ENCODE peak calls at places on chromosomes 7 and 10, in six cellular contexts. F is GM23248; B is IMR-90; E is A549; U is CD4-positive, CD25-positive, alpha-beta regulatory T cell; N is BE2C. V is an unnamed sample. For H3K4me1, the result is how much of the 10 kb centered on the place peaks cover.

GRCh38 chr7:39353615-39354376 is 212.4 kb upstream of the YAE1 start:
- DNase-seq in U (no peak), E (no peak), B (no peak), N (peak), F (peak), V (no peak)

GRCh38 chr7:142482899-142483658 is 225.2 kb upstream of the PRSS58 start:
- DNase-seq in N (peak), F (peak), B (peak), E (peak), U (peak), V (peak)

GRCh38 chr10:117548191-117548668 is 5.7 kb downstream of the EMX2 start:
- DNase-seq in B (no peak), E (no peak), N (no peak), F (no peak), U (no peak), V (no peak)

GRCh38 chr7:26944486-26944885 is 80.1 kb upstream of the SKAP2 start:
- DNase-seq in N (no peak), E (no peak), B (no peak), U (no peak), F (no peak), V (no peak)

GRCh38 chr10:121804460-121804859 is 123.4 kb downstream of the ATE1 start:
- DNase-seq in U (no peak), B (peak), F (peak), E (no peak), N (no peak), V (no peak)

GRCh38 chr7:39153647-39154046 is 175.9 kb downstream of the POU6F2 start:
- DNase-seq in U (no peak), B (no peak), E (no peak), F (peak), N (no peak), V (no peak)

GRCh38 chr7:38453187-38453586 is 178.0 kb downstream of the AMPH start:
- DNase-seq in N (no peak), E (no peak), B (peak), U (no peak), F (peak), V (no peak)

GRCh38 chr10:47294057-47294456 is 5.9 kb upstream of the GDF10 start:
- DNase-seq in U (no peak), N (no peak), B (no peak), F (no peak), E (no peak), V (no peak)

GRCh38 chr10:103897241-103897774 is 20.7 kb downstream of the STN1 start:
- DNase-seq in E (no peak), F (peak), N (no peak), U (no peak), B (no peak), V (no peak)

GRCh38 chr7:6886198-6886597 is 60.1 kb upstream of the CCZ1B start:
- DNase-seq in F (no peak), N (no peak), B (no peak), U (no peak), E (no peak), V (peak)

GRCh38 chr10:97279121-97279815 is 13.2 kb downstream of the ARHGAP19 start:
- DNase-seq in F (peak), U (no peak), E (peak), N (no peak), B (peak), V (no peak)

GRCh38 chr7:131235489-131236317 is 92.0 kb upstream of the MKLN1 start:
- DNase-seq in E (peak), U (peak), N (peak), B (peak), F (peak), V (no peak)

GRCh38 chr7:151231964-151232271 is 365 bp upstream of the CHPF2 start:
- DNase-seq in F (no peak), B (no peak), U (no peak), E (no peak), N (no peak), V (no peak)

GRCh38 chr7:98075801-98076200 is 30.9 kb upstream of the LMTK2 start:
- DNase-seq in U (no peak), N (no peak), F (no peak), B (no peak), E (no peak), V (no peak)

GRCh38 chr10:111923032-111923431 is 260.5 kb downstream of the GPAM start:
- DNase-seq in N (no peak), E (no peak), U (no peak), B (no peak), F (no peak), V (no peak)

GRCh38 chr10:13877154-13877909 is 290.6 kb downstream of the PRPF18 start:
- DNase-seq in N (no peak), U (no peak), F (peak), E (no peak), B (peak), V (no peak)

GRCh38 chr7:106068986-106069385 is 43.1 kb downstream of the SYPL1 start:
- DNase-seq in U (no peak), B (no peak), E (no peak), F (peak), N (no peak), V (no peak)

GRCh38 chr7:106070201-106070551 is 41.9 kb downstream of the SYPL1 start:
- DNase-seq in N (no peak), F (no peak), E (no peak), U (no peak), B (no peak), V (no peak)

GRCh38 chr7:106069471-106070200 is 42.5 kb downstream of the SYPL1 start:
- DNase-seq in U (no peak), F (no peak), N (no peak), E (no peak), B (no peak), V (no peak)

GRCh38 chr7:106067678-106068077 is 44.4 kb downstream of the SYPL1 start:
- DNase-seq in F (no peak), B (no peak), U (no peak), N (no peak), E (no peak), V (no peak)

DNA sequence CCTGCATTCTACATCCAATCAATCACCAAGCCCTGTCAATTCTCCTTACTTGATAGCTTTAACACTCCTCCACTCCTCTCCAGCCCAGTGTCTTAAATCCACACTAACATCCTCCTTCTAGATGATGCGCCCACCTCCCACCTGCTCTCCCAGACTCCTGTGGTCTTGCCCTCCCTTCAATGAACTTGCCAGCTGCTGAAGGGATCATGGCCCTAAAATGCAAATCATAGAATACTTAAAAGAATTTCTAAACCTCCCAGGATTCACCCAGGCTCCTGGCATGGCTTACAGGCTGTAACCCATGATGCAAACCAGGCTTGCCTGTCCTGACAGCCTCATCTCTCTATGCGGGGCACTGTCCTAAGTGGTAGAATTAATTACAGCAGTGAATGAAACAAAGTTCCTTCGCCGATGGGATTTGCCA is 43.6 kb downstream of the SYPL1 start:
- DNase-seq in N (no peak), U (no peak), E (no peak), F (peak), B (no peak), V (no peak)
- H3K4me1 ChIP-seq in N (under half), U (under half), E (under half), F (under half), B (under half), V (under half)

GRCh38 chr10:132630156-132630555 is 92.6 kb downstream of the INPP5A start:
- DNase-seq in E (no peak), N (no peak), U (no peak), B (no peak), F (no peak), V (no peak)
- H3K4me1 ChIP-seq in E (under half), N (under half), U (under half), B (under half), F (under half), V (under half)

DNA sequence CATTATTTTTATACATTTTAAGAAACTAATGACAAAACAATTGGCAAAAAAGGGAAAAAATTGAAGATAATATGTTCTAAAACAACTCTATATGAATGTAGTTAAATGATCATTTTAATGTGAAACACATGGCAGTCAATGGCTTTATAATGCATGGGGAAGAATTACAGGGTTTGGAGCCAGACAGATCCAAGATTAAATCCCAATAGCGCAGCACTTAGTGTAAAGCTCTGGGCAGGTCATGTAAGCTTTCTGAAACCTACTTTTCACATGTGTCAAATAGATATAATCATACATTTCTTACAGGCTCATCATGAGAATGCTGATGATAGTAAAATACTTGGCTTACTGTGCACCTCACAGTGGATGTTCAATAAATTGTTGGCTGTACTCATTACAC is 48.0 kb upstream of the ZNF365 start:
- DNase-seq in U (no peak), F (no peak), E (no peak), B (no peak), N (no peak), V (no peak)
- H3K4me1 ChIP-seq in U (under half), F (under half), E (under half), B (under half), N (under half), V (under half)

GRCh38 chr10:71965623-71966022 is 1.4 kb downstream of the CHST3 start:
- DNase-seq in F (peak), E (no peak), U (no peak), B (no peak), N (no peak), V (no peak)
- H3K4me1 ChIP-seq in F (under half), E (half or more), U (under half), B (under half), N (under half), V (under half)

GRCh38 chr10:3780056-3780765 is 4.8 kb downstream of the KLF6 start:
- DNase-seq in B (peak), U (peak), E (no peak), N (no peak), F (peak), V (no peak)

GRCh38 chr10:3780766-3781457 is 4.1 kb downstream of the KLF6 start:
- DNase-seq in N (no peak), E (no peak), U (no peak), B (peak), F (peak), V (no peak)

GRCh38 chr10:3777876-3778707 is 6.9 kb downstream of the KLF6 start:
- DNase-seq in N (no peak), E (no peak), U (no peak), B (peak), F (peak), V (no peak)

GRCh38 chr10:3778708-3779108 is 6.3 kb downstream of the KLF6 start:
- DNase-seq in E (no peak), B (peak), U (no peak), F (peak), N (no peak), V (no peak)

DNA sequence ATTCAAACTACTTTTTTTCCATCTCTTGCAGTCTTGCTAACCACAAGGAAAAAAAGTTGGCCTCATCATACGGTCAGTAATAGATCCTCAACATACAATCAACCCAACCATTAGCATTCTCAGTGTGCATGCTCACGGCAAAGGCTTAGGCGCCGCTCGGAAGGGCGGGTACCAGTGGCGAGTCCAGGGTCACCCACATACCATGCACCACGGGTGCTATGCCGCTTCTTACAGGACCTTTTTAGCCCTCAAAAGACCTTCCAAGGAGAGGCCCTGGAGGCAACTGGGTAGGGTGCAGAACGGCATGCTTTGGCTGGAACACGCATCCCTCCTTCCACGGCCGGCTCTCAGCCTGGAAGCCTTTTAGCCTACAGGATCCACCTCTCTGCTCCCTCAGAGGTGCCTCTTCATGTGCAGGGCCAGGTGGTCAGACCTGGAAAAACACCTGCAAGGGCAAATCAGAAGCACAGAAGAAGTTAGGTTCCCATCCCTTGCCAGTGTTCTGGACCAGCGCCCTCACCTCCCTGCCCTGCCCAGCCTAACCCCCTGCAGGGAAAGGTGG is 5.8 kb downstream of the KLF6 start:
- DNase-seq in E (no peak), B (peak), N (no peak), U (no peak), F (peak), V (no peak)
- H3K4me1 ChIP-seq in E (half or more), B (under half), N (under half), U (half or more), F (half or more), V (under half)

GRCh38 chr7:128113839-128114238 is 82.6 kb upstream of the LRRC4 start:
- DNase-seq in U (no peak), B (no peak), F (no peak), N (no peak), E (no peak), V (no peak)
- H3K4me1 ChIP-seq in U (under half), B (under half), F (under half), N (under half), E (under half), V (under half)

DNA sequence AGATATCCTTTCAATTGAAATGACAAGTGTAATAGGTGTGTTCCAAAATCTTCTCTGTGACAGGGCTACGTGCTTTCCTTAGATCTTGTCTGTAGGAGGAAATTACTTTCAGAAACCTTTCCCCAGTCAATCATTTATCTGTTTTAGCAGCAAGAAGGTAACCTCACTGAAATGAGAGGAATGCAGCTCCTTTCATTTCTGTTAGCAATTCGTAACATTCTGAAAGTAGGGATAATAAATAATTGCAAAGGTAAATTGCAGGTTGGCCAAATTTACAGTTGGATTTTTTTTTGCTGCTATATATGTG is 245.3 kb downstream of the CELF2 start:
- DNase-seq in F (no peak), B (no peak), N (no peak), E (no peak), U (no peak), V (no peak)
- H3K4me1 ChIP-seq in F (under half), B (under half), N (under half), E (under half), U (under half), V (half or more)

GRCh38 chr7:10974717-10975032 is 1.0 kb downstream of the PHF14 start:
- DNase-seq in U (no peak), F (no peak), N (no peak), B (no peak), E (no peak), V (no peak)
- H3K4me1 ChIP-seq in U (under half), F (under half), N (under half), B (under half), E (under half), V (under half)

GRCh38 chr7:53504914-53505313 is 469.5 kb downstream of the POM121L12 start:
- DNase-seq in F (no peak), B (no peak), U (no peak), N (no peak), E (no peak), V (no peak)
- H3K4me1 ChIP-seq in F (under half), B (under half), U (under half), N (under half), E (under half), V (under half)

GRCh38 chr7:101169838-101170531 is 4.6 kb upstream of the VGF start:
- DNase-seq in E (peak), B (peak), U (peak), F (peak), N (peak), V (peak)
- H3K4me1 ChIP-seq in E (half or more), B (under half), U (half or more), F (under half), N (under half), V (under half)